ENCODE peak calls at places on chromosome X, in four cellular contexts. X is A549, D is tibial artery, Z is aorta. Y is an unnamed sample. For H3K9me3, the result is how much of the 10 kb centered on the place peaks cover.

GRCh38 chrX:48532201-48532600 is 7.3 kb upstream of the TBC1D25 start:
- DNase-seq in X (no peak), D (no peak), Z (no peak), Y (no peak)

GRCh38 chrX:137118536-137118935 is 84.7 kb upstream of the GPR101 start:
- DNase-seq in X (no peak), D (no peak), Z (no peak), Y (no peak)

GRCh38 chrX:33908074-33908473 is 224.0 kb downstream of the FAM47A start:
- DNase-seq in X (no peak), D (no peak), Z (no peak), Y (no peak)

GRCh38 chrX:15242899-15243555 is 26.9 kb downstream of the ASB9 start:
- DNase-seq in X (peak), D (no peak), Z (no peak), Y (no peak)

GRCh38 chrX:700936-701335 is 70.3 kb downstream of the SHOX start:
- DNase-seq in X (no peak), D (no peak), Z (no peak), Y (no peak)

GRCh38 chrX:46630141-46630540 is 56.6 kb downstream of the CHST7 start:
- DNase-seq in X (no peak), D (no peak), Z (no peak), Y (no peak)

GRCh38 chrX:1555370-1555769 is 18.4 kb upstream of the P2RY8 start:
- DNase-seq in X (no peak), D (no peak), Z (no peak), Y (no peak)

GRCh38 chrX:8832582-8833378 is 31.6 kb upstream of the FAM9A start:
- DNase-seq in X (no peak), D (no peak), Z (no peak), Y (no peak)

GRCh38 chrX:45513042-45513441 is 312.4 kb upstream of the DIPK2B start:
- DNase-seq in X (no peak), D (no peak), Z (no peak), Y (no peak)

GRCh38 chrX:23937100-23937499 is 29.3 kb downstream of the CXorf58 start:
- DNase-seq in X (peak), D (no peak), Z (no peak), Y (no peak)

GRCh38 chrX:133909888-133910287 is 75.5 kb downstream of the GPC3 start:
- DNase-seq in X (no peak), D (no peak), Z (no peak), Y (no peak)

GRCh38 chrX:72685810-72686465 is 28.2 kb downstream of the PHKA1 start:
- DNase-seq in X (peak), D (no peak), Z (no peak), Y (no peak)

GRCh38 chrX:31070057-31070468 is 1.8 kb downstream of the FTHL17 start:
- DNase-seq in X (no peak), D (no peak), Z (no peak), Y (no peak)

GRCh38 chrX:104187931-104188330 is 21.7 kb downstream of the FAM199X start:
- DNase-seq in X (no peak), D (no peak), Z (no peak), Y (no peak)

GRCh38 chrX:81195712-81196111 is 6.0 kb downstream of the HMGN5 start:
- DNase-seq in X (peak), D (peak), Z (no peak), Y (peak)

GRCh38 chrX:112840382-112841113 is at the start of gene AMOT:
- DNase-seq in X (peak), D (peak), Z (peak), Y (peak)

GRCh38 chrX:7201481-7201880 is 53.5 kb upstream of the PUDP start:
- DNase-seq in X (no peak), D (no peak), Z (no peak), Y (no peak)

GRCh38 chrX:74422576-74423288 is 1.4 kb downstream of the SLC16A2 start:
- DNase-seq in X (no peak), D (peak), Z (peak), Y (no peak)

GRCh38 chrX:140440891-140441290 is 64.0 kb downstream of the SOX3 start:
- DNase-seq in X (no peak), D (no peak), Z (no peak), Y (no peak)

GRCh38 chrX:129823115-129823514 is 20.6 kb downstream of the ZDHHC9 start:
- DNase-seq in X (peak), D (peak), Z (no peak), Y (peak)

GRCh38 chrX:52988985-52989917 is 30.9 kb upstream of the FAM156A start:
- DNase-seq in X (no peak), D (no peak), Z (no peak), Y (no peak)

GRCh38 chrX:17707731-17708130 is 29.6 kb upstream of the SCML1 start:
- DNase-seq in X (no peak), D (no peak), Z (no peak), Y (no peak)

GRCh38 chrX:7154040-7154597 is 6.2 kb upstream of the PUDP start:
- DNase-seq in X (no peak), D (no peak), Z (no peak), Y (no peak)

GRCh38 chrX:48514868-48515460 is 6.2 kb downstream of the PORCN start:
- DNase-seq in X (no peak), D (no peak), Z (peak), Y (no peak)

GRCh38 chrX:126550816-126551215 is 1.8 kb downstream of the DCAF12L1 start:
- DNase-seq in X (no peak), D (no peak), Z (no peak), Y (no peak)

GRCh38 chrX:110472265-110472664 is 113.6 kb downstream of the RTL9 start:
- DNase-seq in X (no peak), D (no peak), Z (no peak), Y (no peak)

GRCh38 chrX:72169008-72169728 is 12.4 kb upstream of the PIN4 start:
- DNase-seq in X (no peak), D (no peak), Z (no peak), Y (no peak)

GRCh38 chrX:49995021-49995731 is 72.8 kb downstream of the CLCN5 start:
- DNase-seq in X (peak), D (no peak), Z (no peak), Y (no peak)

GRCh38 chrX:40303256-40304077 is 205.7 kb upstream of the BCOR start:
- DNase-seq in X (no peak), D (no peak), Z (no peak), Y (no peak)

GRCh38 chrX:148555101-148555500 is 54.7 kb downstream of the AFF2 start:
- DNase-seq in X (no peak), D (no peak), Z (no peak), Y (no peak)
- H3K9me3 ChIP-seq in X (under half), D (under half), Z (under half), Y (under half)

DNA sequence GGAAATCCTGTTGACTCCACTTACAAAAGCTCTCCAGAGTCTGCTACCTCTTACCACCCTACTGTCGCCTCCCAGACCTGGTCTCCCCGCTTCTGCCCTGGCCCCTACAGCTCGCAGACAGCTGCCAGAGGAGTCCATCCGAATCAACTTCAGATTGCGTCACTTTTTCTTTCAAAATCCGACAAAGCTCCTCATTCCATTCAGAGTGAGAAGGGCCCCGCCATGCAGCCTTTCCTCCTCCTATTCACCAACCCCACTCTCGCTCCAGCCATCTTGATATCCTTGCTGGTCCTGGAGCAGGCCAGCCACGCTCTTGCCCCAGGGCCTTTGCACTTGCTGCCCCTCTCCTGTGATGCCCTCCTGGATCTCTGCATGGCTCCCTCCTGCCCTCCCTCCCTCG is 5.2 kb upstream of the OPN1LW start:
- DNase-seq in X (no peak), D (no peak), Z (peak), Y (no peak)
- H3K9me3 ChIP-seq in X (under half), D (under half), Z (under half), Y (under half)

GRCh38 chrX:152020895-152021294 is 46.4 kb upstream of the GABRE start:
- DNase-seq in X (no peak), D (no peak), Z (no peak), Y (no peak)
- H3K9me3 ChIP-seq in X (under half), D (under half), Z (under half), Y (under half)

DNA sequence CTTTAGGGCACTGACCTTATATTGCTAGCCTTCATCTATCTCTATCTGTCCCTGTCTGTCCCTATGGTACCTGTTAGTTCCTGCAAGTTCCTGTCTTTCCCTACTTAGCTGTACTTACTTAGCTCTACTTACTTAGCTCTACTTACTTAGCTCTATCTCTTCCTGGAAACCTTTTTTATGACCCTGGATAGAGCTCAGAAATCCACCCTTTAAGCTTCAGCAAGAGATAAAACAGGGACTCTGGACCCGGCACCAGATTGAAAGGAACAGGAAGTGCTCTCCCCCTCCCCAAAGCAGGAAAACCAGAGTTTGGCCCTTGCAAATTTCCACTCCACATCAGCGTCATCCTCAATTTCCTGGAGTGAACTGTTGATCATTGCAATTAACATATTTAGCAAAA is 12.3 kb upstream of the IL9R start:
- DNase-seq in X (no peak), D (no peak), Z (no peak), Y (no peak)
- H3K9me3 ChIP-seq in X (under half), D (under half), Z (under half), Y (under half)

GRCh38 chrX:57447856-57448255 is 144.0 kb upstream of the ZXDB start:
- DNase-seq in X (no peak), D (no peak), Z (no peak), Y (no peak)
- H3K9me3 ChIP-seq in X (under half), D (under half), Z (under half), Y (under half)

GRCh38 chrX:101430457-101431078 is 22.5 kb downstream of the HNRNPH2 start:
- DNase-seq in X (peak), D (no peak), Z (no peak), Y (no peak)
- H3K9me3 ChIP-seq in X (under half), D (under half), Z (under half), Y (under half)

GRCh38 chrX:144683247-144683646 is 564.1 kb upstream of the SPANXN1 start:
- DNase-seq in X (no peak), D (no peak), Z (no peak), Y (no peak)

GRCh38 chrX:144681501-144681900 is 565.8 kb upstream of the SPANXN1 start:
- DNase-seq in X (no peak), D (no peak), Z (no peak), Y (no peak)
- H3K9me3 ChIP-seq in X (under half), D (under half), Z (under half), Y (under half)

Y was measured in T-helper 17 cell.